ENCODE peak calls at places on chromosomes 7 and 10, in four cellular contexts. G is SK-N-SH, H is endothelial cell, P is brain microvascular endothelial cell. L is an unnamed sample.
A peak's percentile ranks its signal among the peaks of the same experiment; 100 is the strongest.

GRCh38 chr7:135514856-135515255 is 5.0 kb upstream of the CNOT4 start:
- DNase-seq in G (no peak), H (no peak), P (no peak), L (no peak)

GRCh38 chr7:81308643-81309354 is 389.9 kb upstream of the SEMA3C start:
- DNase-seq in G (peak; percentile 68), H (no peak), P (no peak), L (no peak)

GRCh38 chr10:74460812-74461211 is 309.8 kb downstream of the ADK start:
- DNase-seq in G (no peak), H (no peak), P (no peak), L (no peak)

GRCh38 chr7:50665403-50666123 is 100.4 kb upstream of the DDC start:
- DNase-seq in G (no peak), H (no peak), P (peak; percentile 41), L (no peak)

GRCh38 chr7:90607196-90607595 is 11.1 kb downstream of the CDK14 start:
- DNase-seq in G (no peak), H (no peak), P (no peak), L (no peak)

GRCh38 chr7:50221028-50221427 is 83.5 kb upstream of the IKZF1 start:
- DNase-seq in G (no peak), H (no peak), P (no peak), L (no peak)

GRCh38 chr10:94006591-94007550 is 13.1 kb downstream of the PLCE1 start:
- DNase-seq in G (no peak), H (no peak), P (peak; percentile 78), L (no peak)

GRCh38 chr7:1274121-1274875 is 41.6 kb downstream of the UNCX start:
- DNase-seq in G (no peak), H (no peak), P (no peak), L (no peak)

GRCh38 chr7:132697032-132697431 is 120.8 kb upstream of the PLXNA4 start:
- DNase-seq in G (no peak), H (peak; percentile 5), P (no peak), L (no peak)

DNA sequence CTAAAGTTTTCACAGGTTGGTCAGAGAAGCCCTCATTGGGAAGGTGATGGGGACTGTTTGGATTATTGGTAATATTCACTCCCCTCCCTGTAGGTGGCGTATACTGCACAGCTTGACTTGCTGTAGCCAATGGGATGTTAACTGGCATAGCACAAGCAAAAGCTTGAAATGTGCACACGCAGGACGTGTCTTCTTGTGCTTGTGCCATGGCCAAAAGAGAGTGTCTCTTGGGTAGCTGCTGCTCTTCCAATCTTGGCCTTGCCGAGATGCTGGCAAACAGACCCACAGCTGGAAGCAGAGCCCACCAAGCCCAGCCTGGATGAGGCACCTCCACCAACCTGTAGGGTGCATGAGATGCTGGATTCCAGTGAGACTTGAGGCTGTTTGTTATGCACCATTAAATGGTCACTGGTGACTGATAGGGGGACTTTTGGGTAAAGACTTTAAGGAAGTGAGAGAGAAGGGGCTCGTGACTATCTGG is 266.0 kb downstream of the GRID1 start:
- DNase-seq in G (peak; percentile 58), H (peak; percentile 24), P (no peak), L (no peak)
- TF ChIP-seq CTCF in G (no peak), H (peak; percentile 71), P (peak; percentile 17), L (peak; percentile 44)

DNA sequence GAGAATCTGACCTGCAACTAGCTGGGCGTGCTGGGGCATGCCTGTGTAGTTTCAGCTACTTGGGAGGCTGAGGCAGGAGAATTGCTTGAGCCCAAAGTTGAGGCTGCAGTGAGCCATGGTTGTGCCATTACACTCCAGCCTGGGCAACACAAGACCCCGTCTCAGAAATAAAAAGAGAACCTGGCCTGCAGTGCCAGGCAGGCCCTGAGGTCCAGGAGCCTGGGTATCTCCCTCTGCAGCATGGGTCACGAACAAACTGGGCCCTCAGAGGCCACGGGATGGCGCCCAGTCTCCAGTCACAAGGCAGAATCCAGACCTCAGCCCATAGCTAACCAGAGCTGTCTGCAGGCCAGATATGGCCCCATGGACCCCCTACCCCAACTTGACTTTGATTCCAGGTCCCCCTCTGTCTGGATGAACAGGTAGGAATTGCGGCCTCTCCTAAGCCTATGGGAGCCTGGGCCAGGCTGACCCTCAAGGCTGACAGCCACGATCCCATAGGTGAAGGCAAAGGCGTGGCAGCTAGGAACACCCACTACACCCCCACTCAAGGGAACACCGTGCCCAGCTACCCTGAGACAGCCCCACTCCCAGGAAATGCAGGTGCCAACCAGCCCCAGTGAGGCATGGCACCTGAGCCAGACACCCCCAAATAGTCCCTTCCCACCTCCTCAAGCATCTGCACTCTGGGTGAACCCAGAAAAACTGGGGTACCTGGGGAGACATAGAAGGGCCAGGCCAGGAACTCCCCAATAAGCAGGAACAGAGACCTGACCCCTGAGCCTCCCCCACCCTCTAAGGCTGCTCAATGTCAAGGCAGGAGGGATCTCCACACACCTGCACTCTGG is 102.8 kb upstream of the TNRC18 start:
- DNase-seq in G (peak; percentile 31), H (no peak), P (no peak), L (no peak)
- TF ChIP-seq CTCF in G (no peak), H (no peak), P (no peak), L (no peak)

GRCh38 chr10:103590060-103590459 is 96.6 kb downstream of the NEURL1 start:
- DNase-seq in G (peak; percentile 22), H (no peak), P (no peak), L (no peak)

GRCh38 chr10:103589074-103589630 is 95.6 kb downstream of the NEURL1 start:
- DNase-seq in G (no peak), H (no peak), P (no peak), L (no peak)

GRCh38 chr10:103592186-103593021 is 98.9 kb downstream of the NEURL1 start:
- DNase-seq in G (peak; percentile 91), H (peak; percentile 68), P (peak; percentile 20), L (peak; percentile 67)

GRCh38 chr10:103593022-103593570 is 99.6 kb downstream of the NEURL1 start:
- DNase-seq in G (no peak), H (no peak), P (no peak), L (no peak)

DNA sequence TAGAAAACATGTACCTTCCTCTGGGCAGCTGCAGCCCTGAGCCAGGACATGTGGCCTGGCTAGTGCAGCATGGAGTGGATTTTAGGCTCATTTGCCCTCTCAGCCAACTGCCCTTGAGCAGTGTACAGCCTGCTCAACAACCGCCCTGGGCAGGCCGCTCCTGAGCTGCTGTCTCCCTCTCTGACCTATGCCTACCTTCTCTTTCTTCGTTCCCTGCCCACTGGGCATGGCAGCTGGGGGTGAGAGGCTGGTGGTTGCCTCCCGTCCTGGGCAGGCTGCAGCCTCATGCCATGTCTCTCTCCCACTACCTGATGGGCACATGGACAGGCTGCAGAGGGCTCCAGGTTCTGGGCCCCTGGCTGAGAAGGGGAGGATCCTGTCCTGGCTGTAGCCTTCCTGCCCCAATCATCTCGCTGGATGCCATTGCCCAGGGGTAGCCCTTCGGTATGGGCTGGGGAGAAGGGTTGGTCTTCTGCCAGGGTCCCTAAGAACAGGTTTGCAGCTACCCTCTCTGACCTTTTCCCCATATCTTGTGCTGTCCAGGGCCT is 97.3 kb downstream of the NEURL1 start:
- DNase-seq in G (peak; percentile 36), H (no peak), P (no peak), L (no peak)
- TF ChIP-seq CTCF in G (no peak), H (no peak), P (no peak), L (no peak)

DNA sequence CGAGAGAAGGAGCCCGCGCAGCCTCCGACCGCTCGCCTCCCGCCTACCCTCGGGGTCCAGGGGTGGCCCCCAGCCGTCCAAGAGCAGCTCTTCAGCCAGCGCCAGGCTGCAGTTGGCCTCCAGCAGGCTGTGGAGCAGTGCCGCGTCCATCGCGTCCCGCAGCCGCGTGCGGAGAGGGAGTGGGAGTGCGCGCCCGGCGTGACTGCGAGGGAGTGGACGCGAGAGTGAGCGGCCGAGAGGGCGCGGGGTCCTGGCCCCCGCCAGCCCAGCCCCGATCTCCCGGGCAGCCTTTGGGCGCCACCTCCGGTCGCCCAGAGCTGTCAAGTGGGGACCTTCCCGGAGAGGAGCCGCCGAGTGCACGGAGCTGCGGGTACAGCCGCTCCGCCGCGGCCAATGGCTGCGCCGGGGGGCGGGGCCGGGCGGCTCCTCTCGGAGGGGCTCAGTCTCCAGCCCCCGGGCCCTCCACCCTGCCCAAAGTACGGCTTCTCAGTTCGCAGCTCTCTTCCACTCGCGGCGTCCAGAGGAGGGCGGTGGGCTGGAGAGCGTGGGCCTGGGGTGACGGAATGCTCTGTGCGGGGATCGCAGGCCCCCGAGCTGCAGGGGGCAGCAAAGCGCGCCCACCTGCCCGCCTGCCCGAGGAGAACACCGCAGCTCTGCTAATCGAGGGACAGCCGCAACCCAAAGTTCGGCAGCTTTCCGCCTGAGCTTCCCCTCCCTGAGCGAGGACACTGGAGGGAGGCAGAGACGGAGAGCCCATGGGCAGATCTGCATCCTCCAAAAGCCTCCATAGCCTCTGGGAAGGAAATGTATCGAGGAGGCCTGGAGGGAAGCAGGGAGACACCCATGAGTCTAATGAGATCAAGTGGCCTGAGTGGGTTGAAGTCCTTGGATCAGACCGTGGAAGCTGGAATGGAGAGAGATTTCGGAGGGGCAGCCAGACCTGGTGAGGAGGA is at the start of gene CRHR2:
- DNase-seq in G (peak; percentile 94), H (peak; percentile 52), P (no peak), L (peak; percentile 74)
- TF ChIP-seq CTCF in G (peak; percentile 37), H (peak; percentile 42), P (peak; percentile 54), L (peak; percentile 50)

DNA sequence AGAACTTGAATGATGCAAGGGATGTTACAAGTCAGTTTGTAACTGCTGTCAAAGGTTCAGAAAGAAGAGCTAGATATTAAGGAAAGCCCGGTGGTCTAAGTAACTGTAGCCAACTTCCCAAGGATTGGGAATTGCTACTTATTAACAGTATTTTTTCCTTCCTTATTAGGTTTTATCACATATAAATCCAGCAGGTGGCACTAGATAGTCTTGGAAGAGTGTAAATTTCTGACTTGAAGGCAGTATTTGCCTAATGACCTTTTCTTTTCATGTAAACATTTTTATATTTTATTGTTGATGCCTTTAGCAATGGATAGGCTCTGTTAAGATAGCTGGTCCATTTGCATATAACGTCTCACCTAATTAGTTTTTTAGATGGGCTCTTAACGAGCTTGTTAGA is 51.2 kb downstream of the ANLN start:
- DNase-seq in G (peak; percentile 53), H (no peak), P (no peak), L (no peak)
- TF ChIP-seq CTCF in G (peak; percentile 77), H (peak; percentile 35), P (no peak), L (peak; percentile 42)

DNA sequence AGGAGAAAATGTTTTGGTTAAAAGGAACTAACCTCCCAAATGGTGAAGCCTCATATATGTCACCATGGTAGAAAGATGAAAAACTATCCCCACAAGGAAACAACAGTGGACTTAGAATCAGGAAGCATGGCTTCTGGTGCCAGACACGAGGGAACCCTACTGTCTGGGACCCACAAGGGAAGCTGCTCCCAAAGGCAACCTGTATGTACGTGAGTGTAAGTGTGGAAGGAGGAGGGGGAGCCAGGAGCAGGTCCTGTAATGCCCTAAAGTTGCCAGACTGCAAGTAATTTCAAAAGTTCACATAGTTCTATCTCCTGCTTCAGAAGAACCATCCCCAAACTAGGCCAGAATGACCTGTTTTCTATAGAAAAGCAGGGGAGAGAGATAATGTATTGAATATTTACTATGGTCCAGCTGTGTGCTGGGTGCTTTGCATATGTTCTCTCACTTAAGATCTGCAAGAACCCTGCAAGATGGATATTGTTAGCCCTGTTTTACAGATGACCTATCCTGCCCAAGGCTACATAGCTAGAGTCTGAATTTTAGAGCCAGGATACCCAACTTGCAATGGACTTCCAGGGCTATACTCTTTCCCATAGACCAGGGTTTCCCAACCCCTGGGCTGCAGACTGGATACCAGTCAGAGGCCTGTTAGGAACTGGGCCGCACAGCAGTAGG is 19.2 kb downstream of the DUSP5 start:
- DNase-seq in G (no peak), H (no peak), P (no peak), L (no peak)
- TF ChIP-seq CTCF in G (no peak), H (no peak), P (no peak), L (no peak)

DNA sequence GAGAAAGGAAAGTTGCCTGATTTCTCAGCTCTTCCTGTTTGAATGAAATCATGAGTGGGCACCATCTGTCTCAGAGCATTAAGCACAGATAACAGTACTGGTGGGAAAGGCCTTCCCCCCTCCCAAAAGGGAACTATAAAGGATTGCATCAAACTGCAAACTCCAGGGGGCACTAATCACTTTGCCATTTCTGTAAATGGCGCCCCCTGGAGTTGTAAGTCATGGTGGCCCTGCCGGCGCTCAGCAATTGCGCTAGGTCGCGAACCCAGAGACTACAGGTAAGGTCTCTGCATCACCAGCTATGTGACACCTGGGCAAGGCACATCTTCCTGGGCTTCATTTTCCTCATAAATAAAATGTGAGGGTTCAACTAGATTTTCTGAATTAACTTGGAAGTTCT is 11.1 kb downstream of the LRRC4 start:
- DNase-seq in G (peak; percentile 32), H (peak; percentile 57), P (no peak), L (no peak)
- TF ChIP-seq CTCF in G (peak; percentile 63), H (peak; percentile 90), P (peak; percentile 53), L (peak; percentile 20)

L was measured in nephron progenitor cell.